ENCODE peak calls at places on chromosomes 12 and 14, in six cellular contexts. H, Q, T, F, C and K are unnamed samples.
A peak's percentile ranks its signal among the peaks of the same experiment; 100 is the strongest.

GRCh38 chr12:64147011-64147671 is 75.0 kb downstream of the KICS2 start:
- DNase-seq in H (no peak), Q (no peak), T (no peak), F (no peak), C (no peak), K (no peak)

GRCh38 chr12:32671930-32672785 is 6.9 kb upstream of the DNM1L start:
- DNase-seq in H (peak; percentile 83), Q (no peak), T (peak; percentile 70), F (peak; percentile 24), C (peak; percentile 59), K (no peak)

GRCh38 chr12:121765573-121765972 is 27.9 kb downstream of the RHOF start:
- DNase-seq in H (peak; percentile 97), Q (no peak), T (peak; percentile 85), F (no peak), C (peak; percentile 67), K (no peak)

GRCh38 chr12:128792881-128793280 is 30.9 kb downstream of the SLC15A4 start:
- DNase-seq in H (no peak), Q (no peak), T (no peak), F (no peak), C (no peak), K (no peak)

GRCh38 chr12:68449196-68449595 is 117.0 kb upstream of the MDM1 start:
- DNase-seq in H (no peak), Q (no peak), T (no peak), F (no peak), C (no peak), K (no peak)

GRCh38 chr12:116765271-116765670 is 27.2 kb downstream of the RNFT2 start:
- DNase-seq in H (no peak), Q (no peak), T (peak; percentile 6), F (no peak), C (no peak), K (peak; percentile 12)

GRCh38 chr12:47305464-47305863 is 225.7 kb upstream of the AMIGO2 start:
- DNase-seq in H (no peak), Q (no peak), T (no peak), F (no peak), C (no peak), K (no peak)

GRCh38 chr14:94027566-94028449 is 1.7 kb downstream of the OTUB2 start:
- DNase-seq in H (no peak), Q (no peak), T (no peak), F (no peak), C (no peak), K (no peak)

GRCh38 chr14:93044116-93044515 is 71.6 kb downstream of the ITPK1 start:
- DNase-seq in H (no peak), Q (no peak), T (peak; percentile 38), F (no peak), C (no peak), K (peak; percentile 86)

GRCh38 chr14:42994001-42994736 is 1387.5 kb downstream of the LRFN5 start:
- DNase-seq in H (peak; percentile 79), Q (no peak), T (no peak), F (no peak), C (no peak), K (no peak)

GRCh38 chr12:64656429-64656828 is 46.1 kb downstream of the RASSF3 start:
- DNase-seq in H (no peak), Q (no peak), T (peak; percentile 80), F (no peak), C (no peak), K (peak; percentile 34)

GRCh38 chr12:65656904-65657351 is 167.4 kb upstream of the HMGA2 start:
- DNase-seq in H (peak; percentile 99), Q (no peak), T (no peak), F (no peak), C (no peak), K (no peak)

GRCh38 chr12:111993290-111994150 is 19.4 kb downstream of the TMEM116 start:
- DNase-seq in H (no peak), Q (no peak), T (no peak), F (no peak), C (no peak), K (peak; percentile 27)

GRCh38 chr14:57390806-57391562 is 598 bp downstream of the NAA30 start:
- DNase-seq in H (peak; percentile 14), Q (no peak), T (peak; percentile 58), F (peak; percentile 30), C (peak; percentile 43), K (peak; percentile 3)
- H3K18ac ChIP-seq in H (no peak overlapping the region), Q (peak overlapping the region; percentile 29), T (peak overlapping the region; percentile 71), F (peak overlapping the region; percentile 98), C (no peak overlapping the region), K (peak overlapping the region; percentile 34)

GRCh38 chr14:52951730-52952481 is 1.1 kb upstream of the FERMT2 start:
- DNase-seq in H (peak; percentile 80), Q (no peak), T (peak; percentile 92), F (no peak), C (peak; percentile 76), K (peak; percentile 83)
- H2AK5ac ChIP-seq in H (peak overlapping the region; percentile 96), Q (no peak overlapping the region), T (no peak overlapping the region), F (no peak overlapping the region), C (no peak overlapping the region), K (no peak overlapping the region)

GRCh38 chr14:64705406-64706118 is 1.3 kb downstream of the PLEKHG3 start:
- DNase-seq in H (no peak), Q (no peak), T (peak; percentile 46), F (no peak), C (no peak), K (no peak)

GRCh38 chr14:64707661-64708060 is 3.4 kb downstream of the PLEKHG3 start:
- DNase-seq in H (peak; percentile 85), Q (no peak), T (peak; percentile 44), F (no peak), C (no peak), K (peak; percentile 94)

GRCh38 chr14:64706119-64706465 is 1.9 kb downstream of the PLEKHG3 start:
- DNase-seq in H (no peak), Q (no peak), T (peak; percentile 20), F (no peak), C (no peak), K (no peak)

GRCh38 chr14:64708148-64709004 is 4.2 kb downstream of the PLEKHG3 start:
- DNase-seq in H (peak; percentile 44), Q (no peak), T (peak; percentile 98), F (no peak), C (peak; percentile 97), K (peak; percentile 79)

DNA sequence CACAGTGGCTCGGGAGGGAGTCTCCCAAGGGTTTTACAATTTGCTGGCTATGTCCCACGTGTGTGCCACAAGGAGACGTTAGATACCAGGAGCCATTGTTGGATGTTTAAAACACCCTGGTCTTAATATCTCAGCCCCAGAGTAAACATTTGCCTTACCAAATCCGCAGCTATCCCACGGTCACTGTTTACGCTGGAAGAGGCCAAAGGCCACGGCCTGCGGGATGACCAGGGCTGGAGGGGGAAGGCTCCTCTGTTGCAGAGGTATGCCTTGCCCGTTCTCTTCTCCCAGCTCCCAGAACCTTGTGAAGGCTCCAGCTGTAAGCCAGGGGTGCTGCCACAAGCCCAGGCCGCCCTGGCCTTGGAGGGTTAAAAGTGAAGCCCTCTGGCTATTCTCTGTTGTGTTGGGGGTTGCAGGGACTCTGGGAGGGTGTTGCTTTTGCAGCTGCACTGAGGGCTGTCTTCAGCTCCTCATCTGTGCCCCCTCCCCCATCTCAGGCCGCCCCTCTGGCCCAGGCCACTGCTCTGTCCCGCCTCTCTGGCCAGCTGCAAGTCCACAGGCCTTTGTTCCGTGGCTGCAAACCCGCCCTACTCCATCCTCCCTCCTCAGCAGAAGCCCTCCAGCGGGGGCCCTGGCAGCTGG is 2.4 kb downstream of the PLEKHG3 start:
- DNase-seq in H (no peak), Q (no peak), T (peak; percentile 71), F (peak; percentile 75), C (peak; percentile 79), K (no peak)
- H3K18ac ChIP-seq in H (no peak overlapping the region), Q (peak overlapping the region; percentile 65), T (peak overlapping the region; percentile 93), F (peak overlapping the region; percentile 80), C (no peak overlapping the region), K (peak overlapping the region; percentile 63)

DNA sequence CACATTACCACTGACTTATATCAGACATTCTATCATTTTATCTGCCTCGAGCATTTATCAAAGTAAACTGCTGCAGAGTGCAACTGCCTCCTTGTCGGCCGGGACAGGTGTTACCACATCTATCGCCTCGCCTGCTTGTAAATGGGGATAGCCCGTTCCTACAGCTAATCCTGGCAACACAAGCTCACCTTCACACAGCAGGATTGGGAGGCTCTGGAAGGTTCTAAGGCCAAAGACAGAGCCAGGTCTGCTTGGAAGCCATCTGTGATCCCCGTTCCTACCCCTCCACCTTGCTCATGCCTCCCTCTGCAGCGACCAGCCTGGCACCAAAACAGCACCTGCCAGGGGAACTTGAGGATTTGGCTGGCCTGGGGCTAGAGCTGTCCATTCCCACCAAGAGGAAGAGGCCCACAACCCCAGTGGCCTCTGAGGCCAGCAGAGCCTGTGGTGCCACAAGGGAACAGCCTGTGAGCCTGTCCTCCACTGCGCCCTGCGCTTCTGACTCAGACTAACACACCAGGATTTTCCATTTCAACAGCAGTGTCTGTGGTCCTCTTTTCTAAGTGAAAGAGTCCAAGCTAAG is 114.8 kb upstream of the DIO3 start:
- DNase-seq in H (no peak), Q (no peak), T (no peak), F (no peak), C (no peak), K (no peak)
- H2AK5ac ChIP-seq in H (no peak overlapping the region), Q (no peak overlapping the region), T (no peak overlapping the region), F (no peak overlapping the region), C (no peak overlapping the region), K (no peak overlapping the region)

GRCh38 chr12:6700646-6701051 is at the start of gene PIANP:
- DNase-seq in H (peak; percentile 21), Q (no peak), T (no peak), F (peak; percentile 23), C (peak; percentile 59), K (peak; percentile 38)
- H3K18ac ChIP-seq in H (peak within 1 kb of the TSS; percentile 81), Q (peak within 1 kb of the TSS; percentile 93), T (peak within 1 kb of the TSS; percentile 77), F (peak within 1 kb of the TSS; percentile 99), C (no peak within 1 kb of the TSS), K (peak within 1 kb of the TSS; percentile 6)

DNA sequence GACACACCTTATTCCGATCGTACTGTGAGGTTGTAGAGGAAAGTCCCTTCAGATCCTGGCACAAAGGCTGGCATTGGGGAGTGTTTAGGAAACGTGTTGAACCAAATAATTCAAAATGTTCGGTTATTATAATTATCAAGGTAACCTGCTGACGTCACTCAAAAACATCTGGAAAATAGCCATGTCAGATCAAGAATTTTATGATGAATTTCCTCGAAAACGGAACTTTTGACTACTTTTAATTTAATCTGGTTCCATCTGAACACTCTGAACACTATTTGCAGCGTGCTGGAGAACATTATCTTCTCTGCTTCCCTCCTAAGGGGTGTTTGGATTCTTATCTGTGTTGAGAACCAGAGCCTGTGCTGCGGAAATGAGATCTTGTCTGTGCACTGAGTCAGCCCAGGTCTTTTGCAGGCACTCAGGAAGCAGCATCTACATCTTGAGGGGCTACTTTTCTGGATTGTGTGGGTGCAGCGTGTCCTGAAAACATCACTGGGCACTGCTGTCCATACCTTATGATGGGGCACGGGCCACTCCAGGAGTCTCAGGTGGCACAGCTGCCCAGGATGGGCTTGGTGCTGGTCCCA is 100.4 kb downstream of the SLC25A47 start:
- DNase-seq in H (no peak), Q (no peak), T (no peak), F (no peak), C (no peak), K (no peak)
- H2AK5ac ChIP-seq in H (no peak overlapping the region), Q (no peak overlapping the region), T (no peak overlapping the region), F (no peak overlapping the region), C (no peak overlapping the region), K (no peak overlapping the region)

GRCh38 chr14:24051789-24052655 is at the start of gene CARMIL3:
- DNase-seq in H (peak; percentile 34), Q (no peak), T (peak; percentile 75), F (peak; percentile 69), C (peak; percentile 78), K (peak; percentile 25)
- H3K18ac ChIP-seq in H (no peak within 1 kb of the TSS), Q (peak within 1 kb of the TSS; percentile 71), T (peak within 1 kb of the TSS; percentile 46), F (peak within 1 kb of the TSS; percentile 77), C (no peak within 1 kb of the TSS), K (no peak within 1 kb of the TSS)

GRCh38 chr12:104137175-104137901 is 672 bp downstream of the NFYB start:
- DNase-seq in H (peak; percentile 62), Q (no peak), T (peak; percentile 72), F (peak; percentile 37), C (peak; percentile 42), K (peak; percentile 61)
- H2AK5ac ChIP-seq in H (peak overlapping the region; percentile 95), Q (no peak overlapping the region), T (no peak overlapping the region), F (peak overlapping the region; percentile 49), C (no peak overlapping the region), K (no peak overlapping the region)